ENCODE peak calls at places on chromosomes 11 and 22, in six cellular contexts. I is HAP-1, N is ACHN, E is coronary artery, O is nephron progenitor cell, Y is neural crest cell. W is an unnamed sample.
A peak's percentile ranks its signal among the peaks of the same experiment; 100 is the strongest.

GRCh38 chr11:73761403-73761945 is 600 bp upstream of the RAB6A start:
- DNase-seq in I (no peak), O (no peak), Y (no peak), E (no peak), N (no peak), W (no peak)

GRCh38 chr22:23192133-23192532 is 11.8 kb downstream of the BCR start:
- DNase-seq in E (no peak), Y (no peak), O (no peak), N (no peak), I (no peak), W (no peak)

GRCh38 chr11:8403310-8403709 is 139.6 kb upstream of the LMO1 start:
- DNase-seq in O (no peak), N (peak; percentile 5), Y (no peak), E (no peak), I (no peak), W (no peak)

GRCh38 chr11:119717839-119718534 is 11.0 kb downstream of the NECTIN1 start:
- DNase-seq in Y (no peak), E (no peak), O (peak; percentile 53), I (no peak), N (no peak), W (no peak)

GRCh38 chr11:19458721-19459120 is 218.0 kb upstream of the E2F8 start:
- DNase-seq in N (no peak), I (no peak), E (no peak), Y (no peak), O (no peak), W (no peak)

GRCh38 chr22:28629420-28630184 is 50.0 kb downstream of the TTC28 start:
- DNase-seq in N (peak; percentile 0), I (peak; percentile 73), O (no peak), Y (no peak), E (no peak), W (no peak)

GRCh38 chr22:47130883-47131610 is 368.6 kb downstream of the TBC1D22A start:
- DNase-seq in E (no peak), Y (no peak), I (no peak), O (no peak), N (no peak), W (no peak)

GRCh38 chr22:38304526-38304925 is 12.7 kb downstream of the CSNK1E start:
- DNase-seq in E (no peak), O (peak; percentile 21), N (no peak), Y (no peak), I (no peak), W (no peak)

GRCh38 chr11:12376259-12376971 is 956 bp upstream of the PARVA start:
- DNase-seq in Y (no peak), E (no peak), O (no peak), I (no peak), N (no peak), W (no peak)

GRCh38 chr11:46737699-46738098 is 18.7 kb downstream of the F2 start:
- DNase-seq in E (no peak), Y (no peak), O (no peak), N (no peak), I (no peak), W (no peak)

GRCh38 chr11:114953039-114953438 is 274.7 kb downstream of the NXPE2 start:
- DNase-seq in O (no peak), N (no peak), Y (no peak), I (no peak), E (no peak), W (no peak)

GRCh38 chr22:44539467-44540063 is 41.5 kb upstream of the RTL6 start:
- DNase-seq in E (no peak), I (no peak), Y (no peak), N (no peak), O (no peak), W (no peak)

GRCh38 chr11:75728992-75729391 is 11.4 kb downstream of the MOGAT2 start:
- DNase-seq in N (no peak), E (no peak), O (no peak), Y (no peak), I (no peak), W (no peak)

GRCh38 chr11:71452354-71453020 is 516 bp upstream of the NADSYN1 start:
- DNase-seq in N (peak; percentile 2), O (no peak), Y (no peak), E (no peak), I (peak; percentile 59), W (no peak)

GRCh38 chr11:35579557-35580396 is 38.5 kb upstream of the FJX1 start:
- DNase-seq in I (no peak), N (peak; percentile 41), Y (no peak), E (no peak), O (no peak), W (peak; percentile 58)

GRCh38 chr22:50678218-50678650 is 5.6 kb downstream of the SHANK3 start:
- DNase-seq in N (no peak), I (no peak), O (no peak), Y (no peak), E (no peak), W (no peak)

GRCh38 chr22:30015846-30016245 is 64.4 kb upstream of the HORMAD2 start:
- DNase-seq in Y (no peak), N (peak; percentile 38), I (no peak), O (no peak), E (no peak), W (peak; percentile 15)

GRCh38 chr11:61273151-61274078 is 21.7 kb downstream of the VWCE start:
- DNase-seq in O (no peak), N (peak; percentile 23), Y (no peak), E (no peak), I (no peak), W (no peak)

GRCh38 chr11:16785520-16786128 is 47.2 kb downstream of the C11orf58 start:
- DNase-seq in E (peak; percentile 79), Y (peak; percentile 78), N (peak; percentile 59), O (peak; percentile 75), I (peak; percentile 80), W (peak; percentile 41)

W was measured in RCC 7860.